ENCODE peak calls at places on chromosomes 2 and 18, in seven cellular contexts. O is psoas muscle; P is naive thymus-derived CD4-positive, alpha-beta T cell; Z is PC-3; K is esophagus squamous epithelium; I is lower lobe of right lung; T is cardiac muscle cell. Q is an unnamed sample.
A peak's percentile ranks its signal among the peaks of the same experiment; 100 is the strongest.

GRCh38 chr2:18149660-18150246 is 271.3 kb downstream of the KCNS3 start:
- DNase-seq in O (no peak), P (no peak), Z (peak; percentile 81), K (no peak), I (no peak), T (peak; percentile 61), Q (no peak)

GRCh38 chr2:197054437-197054836 is 127.9 kb upstream of the PGAP1 start:
- DNase-seq in O (no peak), P (no peak), Z (peak; percentile 38), K (no peak), I (no peak), T (no peak), Q (no peak)

GRCh38 chr2:176991421-176991820 is 221.2 kb upstream of the HNRNPA3 start:
- DNase-seq in O (no peak), P (no peak), Z (no peak), K (no peak), I (no peak), T (no peak), Q (no peak)

GRCh38 chr2:196651387-196652094 is 12.0 kb downstream of the CCDC150 start:
- DNase-seq in O (no peak), P (no peak), Z (no peak), K (no peak), I (no peak), T (no peak), Q (no peak)

GRCh38 chr18:29741481-29741880 is 1301.1 kb downstream of the DSC3 start:
- DNase-seq in O (no peak), P (no peak), Z (no peak), K (no peak), I (no peak), T (no peak), Q (no peak)

GRCh38 chr2:181352158-181352557 is 105.0 kb upstream of the ITGA4 start:
- DNase-seq in O (no peak), P (no peak), Z (no peak), K (no peak), I (no peak), T (no peak), Q (no peak)

GRCh38 chr18:79884296-79884962 is 67.0 kb downstream of the SLC66A2 start:
- DNase-seq in O (no peak), P (no peak), Z (no peak), K (no peak), I (peak; percentile 36), T (no peak), Q (no peak)

GRCh38 chr2:231643494-231643888 is 50.8 kb downstream of the TEX44 start:
- DNase-seq in O (no peak), P (no peak), Z (no peak), K (no peak), I (no peak), T (no peak), Q (no peak)

GRCh38 chr2:217911283-217911965 is 91.4 kb downstream of the TNS1 start:
- DNase-seq in O (peak; percentile 80), P (no peak), Z (no peak), K (no peak), I (no peak), T (peak; percentile 57), Q (no peak)

GRCh38 chr2:29323961-29324360 is 208.7 kb downstream of the CLIP4 start:
- DNase-seq in O (no peak), P (no peak), Z (no peak), K (no peak), I (no peak), T (no peak), Q (no peak)

GRCh38 chr2:217510790-217511291 is 492.0 kb downstream of the TNS1 start:
- DNase-seq in O (no peak), P (peak; percentile 11), Z (peak; percentile 88), K (no peak), I (no peak), T (peak; percentile 90), Q (peak; percentile 62)

GRCh38 chr2:120314656-120315366 is 31.1 kb upstream of the INHBB start:
- DNase-seq in O (no peak), P (no peak), Z (no peak), K (no peak), I (no peak), T (peak; percentile 35), Q (peak; percentile 41)

GRCh38 chr2:169964740-169965139 is 137.5 kb downstream of the UBR3 start:
- DNase-seq in O (no peak), P (no peak), Z (peak; percentile 8), K (no peak), I (no peak), T (no peak), Q (no peak)

GRCh38 chr2:7951001-7951400 is 730.9 kb upstream of the ID2 start:
- DNase-seq in O (no peak), P (no peak), Z (no peak), K (no peak), I (no peak), T (no peak), Q (no peak)

GRCh38 chr2:171627412-171627811 is 59.9 kb upstream of the DYNC1I2 start:
- DNase-seq in O (no peak), P (no peak), Z (no peak), K (no peak), I (no peak), T (no peak), Q (no peak)
- H3K9me3 ChIP-seq in O (peaks cover 23% of the 10 kb centered on the region), P (peaks cover 38% of the 10 kb centered on the region), Z (no peaks in the 10 kb centered on the region), K (no peaks in the 10 kb centered on the region), I (peaks cover 31% of the 10 kb centered on the region), T (no peaks in the 10 kb centered on the region), Q (peaks cover 30% of the 10 kb centered on the region)

DNA sequence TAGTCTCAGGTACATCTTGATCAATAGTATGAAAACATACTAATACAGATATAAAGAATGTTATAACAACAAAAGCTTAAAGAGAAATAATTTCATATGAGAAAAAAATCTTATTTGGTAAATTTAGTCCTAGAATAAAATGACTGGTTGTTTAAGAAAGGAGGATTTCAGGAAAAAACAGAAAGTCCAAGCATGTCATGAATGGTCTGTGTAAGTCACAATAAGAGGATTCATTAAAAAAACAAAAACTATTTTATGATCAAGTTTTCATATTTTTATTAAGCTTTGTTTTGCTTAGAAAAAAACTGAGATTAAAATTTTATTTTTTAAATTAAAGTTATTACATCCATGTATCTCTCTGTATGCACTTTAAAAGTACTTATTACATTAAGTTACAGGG is 353.9 kb upstream of the SPHKAP start:
- DNase-seq in O (no peak), P (no peak), Z (peak; percentile 37), K (no peak), I (no peak), T (no peak), Q (no peak)
- H3K9me3 ChIP-seq in O (no peaks in the 10 kb centered on the region), P (peaks cover 6% of the 10 kb centered on the region), Z (peaks cover 35% of the 10 kb centered on the region), K (no peaks in the 10 kb centered on the region), I (peaks cover 8% of the 10 kb centered on the region), T (peaks cover 2% of the 10 kb centered on the region), Q (no peaks in the 10 kb centered on the region)

DNA sequence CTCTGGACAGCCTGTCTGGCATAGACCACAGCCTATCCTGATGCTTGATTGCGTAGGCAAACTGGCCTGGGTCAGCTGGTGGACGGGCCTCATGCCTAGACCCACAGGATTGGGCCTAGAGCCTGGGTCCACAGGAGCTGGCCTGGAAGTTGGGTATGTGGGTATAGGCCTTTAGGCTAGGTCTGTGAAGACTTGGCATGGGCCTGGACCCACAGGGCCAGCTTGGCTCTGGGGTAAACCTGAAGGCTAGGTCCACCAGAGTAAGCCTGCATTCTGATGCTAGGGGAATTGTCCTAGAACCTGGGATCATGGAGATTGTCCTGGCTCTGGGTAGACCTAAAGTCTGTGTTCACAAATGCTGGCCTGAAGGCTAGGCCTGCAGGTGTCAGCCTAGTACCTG is 1293.7 kb downstream of the CNTNAP5 start:
- DNase-seq in O (no peak), P (no peak), Z (no peak), K (no peak), I (no peak), T (no peak), Q (no peak)
- H3K9me3 ChIP-seq in O (no peaks in the 10 kb centered on the region), P (no peaks in the 10 kb centered on the region), Z (no peaks in the 10 kb centered on the region), K (no peaks in the 10 kb centered on the region), I (peaks cover 4% of the 10 kb centered on the region), T (no peaks in the 10 kb centered on the region), Q (no peaks in the 10 kb centered on the region)

GRCh38 chr2:109085912-109086742 is 42.9 kb upstream of the SH3RF3 start:
- DNase-seq in O (no peak), P (no peak), Z (no peak), K (no peak), I (no peak), T (no peak), Q (no peak)
- H3K9me3 ChIP-seq in O (no peaks in the 10 kb centered on the region), P (no peaks in the 10 kb centered on the region), Z (no peaks in the 10 kb centered on the region), K (no peaks in the 10 kb centered on the region), I (no peaks in the 10 kb centered on the region), T (no peaks in the 10 kb centered on the region), Q (no peaks in the 10 kb centered on the region)

GRCh38 chr18:78727877-78728276 is 251.7 kb upstream of the SALL3 start:
- DNase-seq in O (no peak), P (no peak), Z (no peak), K (no peak), I (no peak), T (no peak), Q (no peak)
- H3K9me3 ChIP-seq in O (no peaks in the 10 kb centered on the region), P (no peaks in the 10 kb centered on the region), Z (no peaks in the 10 kb centered on the region), K (no peaks in the 10 kb centered on the region), I (no peaks in the 10 kb centered on the region), T (no peaks in the 10 kb centered on the region), Q (no peaks in the 10 kb centered on the region)

DNA sequence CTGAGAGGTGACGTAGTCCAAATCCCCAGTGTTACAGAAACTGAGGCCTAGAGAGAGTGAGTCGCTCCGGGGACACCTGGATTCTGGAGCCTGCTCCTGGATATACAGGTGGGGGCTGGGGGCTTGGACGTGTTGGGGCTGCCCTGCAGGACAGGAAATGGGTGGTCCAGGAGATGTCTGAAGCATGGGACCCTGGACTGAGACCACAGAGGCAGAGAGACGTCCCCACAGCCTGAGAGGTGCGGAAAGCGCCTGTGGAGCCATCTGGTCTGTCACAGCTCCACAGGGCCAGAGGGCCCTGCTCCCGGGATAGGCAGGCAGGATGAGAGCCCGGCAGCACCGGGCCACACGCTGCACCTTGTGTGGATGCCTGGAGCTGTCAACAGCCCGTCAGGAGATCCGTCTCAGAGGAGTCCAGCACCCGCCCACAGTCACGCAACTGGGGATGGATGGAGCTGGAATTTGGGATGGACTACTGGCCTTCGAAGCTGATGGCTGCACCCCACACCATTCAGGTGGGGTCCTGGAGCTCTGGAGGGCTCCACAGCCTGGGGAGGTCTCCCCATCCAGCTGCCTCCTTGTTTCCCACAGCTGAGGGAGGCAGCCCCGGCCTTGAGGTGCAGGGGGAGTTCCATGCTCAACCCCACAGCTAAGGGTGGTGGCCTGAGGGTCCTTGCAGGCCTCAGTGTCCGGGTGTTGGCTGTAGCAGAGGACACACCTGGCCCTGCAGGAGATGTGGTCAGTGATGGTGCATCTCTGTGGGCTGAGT is 303.0 kb downstream of the NDUFA10 start:
- DNase-seq in O (peak; percentile 32), P (no peak), Z (no peak), K (no peak), I (peak; percentile 28), T (no peak), Q (peak; percentile 42)
- H3K9me3 ChIP-seq in O (no peaks in the 10 kb centered on the region), P (no peaks in the 10 kb centered on the region), Z (no peaks in the 10 kb centered on the region), K (no peaks in the 10 kb centered on the region), I (no peaks in the 10 kb centered on the region), T (no peaks in the 10 kb centered on the region), Q (no peaks in the 10 kb centered on the region)

GRCh38 chr2:402206-402605 is 114.3 kb upstream of the ALKAL2 start:
- DNase-seq in O (no peak), P (no peak), Z (no peak), K (no peak), I (no peak), T (no peak), Q (no peak)
- H3K9me3 ChIP-seq in O (no peaks in the 10 kb centered on the region), P (peaks cover 9% of the 10 kb centered on the region), Z (no peaks in the 10 kb centered on the region), K (no peaks in the 10 kb centered on the region), I (peaks cover 10% of the 10 kb centered on the region), T (no peaks in the 10 kb centered on the region), Q (peaks cover 11% of the 10 kb centered on the region)

DNA sequence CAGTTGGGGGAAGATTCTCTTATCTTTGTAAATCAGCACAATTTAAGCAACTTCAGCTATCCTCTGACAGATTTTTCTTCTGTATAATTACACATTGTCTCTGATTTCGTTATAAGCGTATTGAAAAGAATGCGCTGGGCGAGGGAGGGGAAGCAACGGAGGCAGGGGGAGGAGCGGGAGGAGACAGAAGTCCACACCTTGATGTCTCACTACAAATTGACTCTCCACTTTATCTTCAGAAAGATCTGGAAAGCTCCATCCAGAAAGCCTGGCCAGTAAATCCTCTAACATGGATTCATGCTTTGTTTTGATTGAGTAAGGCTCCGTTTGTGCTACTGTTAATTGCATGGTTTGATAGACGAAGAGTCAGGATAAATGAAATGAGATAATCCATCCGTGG is 76.6 kb downstream of the SMIM21 start:
- DNase-seq in O (no peak), P (no peak), Z (no peak), K (no peak), I (no peak), T (no peak), Q (no peak)
- H3K9me3 ChIP-seq in O (peaks cover 7% of the 10 kb centered on the region), P (peaks cover 15% of the 10 kb centered on the region), Z (peaks cover 4% of the 10 kb centered on the region), K (no peaks in the 10 kb centered on the region), I (peaks cover 7% of the 10 kb centered on the region), T (no peaks in the 10 kb centered on the region), Q (peaks cover 15% of the 10 kb centered on the region)

Q was measured in breast epithelium.